ENCODE peak calls at places on chromosomes 3 and 15, in seven cellular contexts. One of them, this sample, is unnamed.

GRCh38 chr3:133840055-133840737 is 34.6 kb downstream of the SRPRB start:
- DNase-seq in left lung: no peak
- DNase-seq in HCT116: no peak
- DNase-seq in psoas muscle: no peak
- DNase-seq in GM23248: no peak
- DNase-seq in breast epithelium: no peak
- DNase-seq in CD8-positive, alpha-beta T cell: no peak
- DNase-seq in this sample: no peak

GRCh38 chr3:144737281-144737680 is 765.7 kb downstream of the DIPK2A start:
- DNase-seq in CD8-positive, alpha-beta T cell: no peak
- DNase-seq in HCT116: no peak
- DNase-seq in GM23248: no peak
- DNase-seq in psoas muscle: no peak
- DNase-seq in left lung: no peak
- DNase-seq in breast epithelium: no peak
- DNase-seq in this sample: no peak

GRCh38 chr3:188052229-188052965 is 101.6 kb upstream of the LPP start:
- DNase-seq in left lung: peak; percentile 74
- DNase-seq in HCT116: no peak
- DNase-seq in CD8-positive, alpha-beta T cell: no peak
- DNase-seq in GM23248: no peak
- DNase-seq in breast epithelium: peak; percentile 86
- DNase-seq in psoas muscle: peak; percentile 78
- DNase-seq in this sample: no peak

GRCh38 chr3:20930034-20930433 is 744.0 kb upstream of the SGO1 start:
- DNase-seq in breast epithelium: no peak
- DNase-seq in psoas muscle: no peak
- DNase-seq in GM23248: peak; percentile 37
- DNase-seq in left lung: no peak
- DNase-seq in CD8-positive, alpha-beta T cell: no peak
- DNase-seq in HCT116: no peak
- DNase-seq in this sample: no peak

GRCh38 chr3:126490619-126491018 is 14.9 kb upstream of the ZXDC start:
- DNase-seq in GM23248: no peak
- DNase-seq in breast epithelium: no peak
- DNase-seq in psoas muscle: no peak
- DNase-seq in CD8-positive, alpha-beta T cell: no peak
- DNase-seq in HCT116: no peak
- DNase-seq in left lung: no peak
- DNase-seq in this sample: no peak

GRCh38 chr3:186182850-186183249 is 74.0 kb upstream of the ETV5 start:
- DNase-seq in left lung: no peak
- DNase-seq in GM23248: no peak
- DNase-seq in HCT116: no peak
- DNase-seq in CD8-positive, alpha-beta T cell: no peak
- DNase-seq in breast epithelium: no peak
- DNase-seq in psoas muscle: no peak
- DNase-seq in this sample: no peak

GRCh38 chr3:195155842-195156241 is 115.1 kb downstream of the XXYLT1 start:
- DNase-seq in HCT116: no peak
- DNase-seq in breast epithelium: no peak
- DNase-seq in GM23248: peak; percentile 8
- DNase-seq in left lung: no peak
- DNase-seq in psoas muscle: no peak
- DNase-seq in CD8-positive, alpha-beta T cell: no peak
- DNase-seq in this sample: no peak

GRCh38 chr15:48703544-48703943 is 58.0 kb upstream of the FBN1 start:
- DNase-seq in HCT116: no peak
- DNase-seq in CD8-positive, alpha-beta T cell: no peak
- DNase-seq in psoas muscle: no peak
- DNase-seq in breast epithelium: no peak
- DNase-seq in left lung: no peak
- DNase-seq in GM23248: peak; percentile 75
- DNase-seq in this sample: no peak

GRCh38 chr3:152797751-152798432 is 37.0 kb upstream of the P2RY1 start:
- DNase-seq in GM23248: no peak
- DNase-seq in psoas muscle: no peak
- DNase-seq in CD8-positive, alpha-beta T cell: no peak
- DNase-seq in left lung: no peak
- DNase-seq in HCT116: no peak
- DNase-seq in breast epithelium: no peak
- DNase-seq in this sample: no peak

GRCh38 chr15:29863438-29863837 is 41.2 kb upstream of the TJP1 start:
- DNase-seq in breast epithelium: no peak
- DNase-seq in psoas muscle: no peak
- DNase-seq in HCT116: no peak
- DNase-seq in CD8-positive, alpha-beta T cell: no peak
- DNase-seq in left lung: no peak
- DNase-seq in GM23248: no peak
- DNase-seq in this sample: no peak

GRCh38 chr15:83207622-83208356 is at the start of gene HDGFL3:
- DNase-seq in psoas muscle: peak; percentile 62
- DNase-seq in HCT116: no peak
- DNase-seq in breast epithelium: peak; percentile 72
- DNase-seq in left lung: peak; percentile 36
- DNase-seq in CD8-positive, alpha-beta T cell: peak; percentile 0
- DNase-seq in GM23248: peak; percentile 79
- DNase-seq in this sample: peak; percentile 64

GRCh38 chr3:27127195-27127594 is 242.0 kb downstream of the NEK10 start:
- DNase-seq in HCT116: no peak
- DNase-seq in psoas muscle: no peak
- DNase-seq in CD8-positive, alpha-beta T cell: no peak
- DNase-seq in breast epithelium: no peak
- DNase-seq in left lung: no peak
- DNase-seq in GM23248: no peak
- DNase-seq in this sample: no peak

DNA sequence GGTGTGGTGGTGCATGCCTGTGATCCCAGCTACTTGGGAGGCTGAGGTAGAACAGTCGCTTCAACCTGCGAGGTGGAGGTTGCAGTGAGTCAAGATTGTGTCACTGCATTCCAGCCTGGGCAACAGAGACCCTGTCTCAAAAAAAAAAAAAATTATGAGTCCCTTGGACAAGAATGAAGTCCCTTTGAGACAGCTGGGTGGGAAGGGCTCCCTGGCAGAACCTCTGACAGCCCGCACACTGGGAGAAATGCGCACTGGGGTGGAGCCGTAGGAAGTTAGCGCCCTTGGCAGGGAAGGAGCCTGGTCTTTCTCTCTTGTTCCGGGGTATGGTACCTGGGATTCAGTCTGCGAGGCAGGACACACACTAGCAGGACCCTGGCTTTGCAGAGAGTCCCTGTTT is 51.4 kb downstream of the SLC30A4 start:
- DNase-seq in CD8-positive, alpha-beta T cell: no peak
- DNase-seq in left lung: no peak
- DNase-seq in GM23248: no peak
- DNase-seq in psoas muscle: no peak
- DNase-seq in breast epithelium: no peak
- DNase-seq in HCT116: no peak
- DNase-seq in this sample: no peak
- H3K27me3 ChIP-seq in CD8-positive, alpha-beta T cell: no peaks in the 10 kb centered on the region
- H3K27me3 ChIP-seq in left lung: no peaks in the 10 kb centered on the region
- H3K27me3 ChIP-seq in GM23248: no peaks in the 10 kb centered on the region
- H3K27me3 ChIP-seq in psoas muscle: peaks cover 3% of the 10 kb centered on the region
- H3K27me3 ChIP-seq in breast epithelium: no peaks in the 10 kb centered on the region
- H3K27me3 ChIP-seq in HCT116: no peaks in the 10 kb centered on the region
- H3K27me3 ChIP-seq in this sample: no peaks in the 10 kb centered on the region

DNA sequence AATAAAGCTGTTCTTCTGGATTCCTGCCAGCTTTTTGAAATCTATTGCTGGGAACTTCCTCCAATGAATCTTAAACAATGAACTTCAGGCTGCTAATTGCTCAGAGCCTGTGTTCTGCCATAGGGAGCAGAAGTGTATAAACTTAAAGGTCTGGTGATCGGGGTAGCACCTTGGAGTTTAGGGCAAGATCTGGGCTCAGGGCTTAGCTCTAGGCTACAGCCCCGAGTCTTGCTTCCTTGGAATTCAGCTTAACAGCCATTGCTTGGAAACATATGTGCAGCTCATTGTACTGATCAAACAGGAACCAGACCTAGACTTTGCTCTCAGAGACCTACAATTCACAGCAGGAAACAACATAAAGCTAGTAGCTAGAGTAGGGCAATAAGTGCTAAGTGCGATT is 1.5 kb downstream of the ARL14 start:
- DNase-seq in CD8-positive, alpha-beta T cell: no peak
- DNase-seq in psoas muscle: no peak
- DNase-seq in left lung: no peak
- DNase-seq in GM23248: no peak
- DNase-seq in HCT116: no peak
- DNase-seq in breast epithelium: no peak
- DNase-seq in this sample: no peak
- H3K4me1 ChIP-seq in CD8-positive, alpha-beta T cell: no peaks in the 10 kb centered on the region
- H3K4me1 ChIP-seq in psoas muscle: no peaks in the 10 kb centered on the region
- H3K4me1 ChIP-seq in left lung: no peaks in the 10 kb centered on the region
- H3K4me1 ChIP-seq in GM23248: peaks cover 13% of the 10 kb centered on the region
- H3K4me1 ChIP-seq in HCT116: peaks cover 41% of the 10 kb centered on the region
- H3K4me1 ChIP-seq in breast epithelium: no peaks in the 10 kb centered on the region
- H3K4me1 ChIP-seq in this sample: peaks cover 12% of the 10 kb centered on the region

GRCh38 chr15:88393719-88394519 is 73.3 kb downstream of the MRPL46 start:
- DNase-seq in HCT116: no peak
- DNase-seq in GM23248: peak; percentile 66
- DNase-seq in psoas muscle: no peak
- DNase-seq in breast epithelium: no peak
- DNase-seq in CD8-positive, alpha-beta T cell: no peak
- DNase-seq in left lung: no peak
- DNase-seq in this sample: no peak
- H3K27me3 ChIP-seq in HCT116: peaks cover 9% of the 10 kb centered on the region
- H3K27me3 ChIP-seq in GM23248: no peaks in the 10 kb centered on the region
- H3K27me3 ChIP-seq in psoas muscle: no peaks in the 10 kb centered on the region
- H3K27me3 ChIP-seq in breast epithelium: no peaks in the 10 kb centered on the region
- H3K27me3 ChIP-seq in CD8-positive, alpha-beta T cell: no peaks in the 10 kb centered on the region
- H3K27me3 ChIP-seq in left lung: no peaks in the 10 kb centered on the region
- H3K27me3 ChIP-seq in this sample: no peaks in the 10 kb centered on the region

DNA sequence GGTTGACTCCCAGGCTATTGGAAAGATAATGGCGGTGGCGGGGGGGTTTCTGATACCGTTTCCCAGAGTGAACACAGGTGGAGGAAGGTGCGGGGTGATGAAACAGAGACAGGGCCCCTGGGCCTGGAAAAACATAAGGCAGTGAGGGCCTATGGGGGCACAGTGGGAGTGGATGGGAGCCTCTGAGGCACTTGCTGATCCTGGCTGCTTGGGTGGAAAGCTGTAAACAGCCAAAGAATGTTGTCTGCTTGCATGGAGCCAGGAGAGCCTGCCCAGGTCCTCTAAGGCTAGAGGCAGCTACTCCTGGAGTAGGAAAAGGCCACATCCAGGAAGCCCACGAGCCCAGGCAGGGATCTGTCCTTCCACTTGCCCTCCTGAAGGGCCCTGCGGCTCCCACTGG is 3.0 kb upstream of the SEMA3B start:
- DNase-seq in GM23248: no peak
- DNase-seq in left lung: no peak
- DNase-seq in CD8-positive, alpha-beta T cell: no peak
- DNase-seq in breast epithelium: no peak
- DNase-seq in HCT116: no peak
- DNase-seq in psoas muscle: no peak
- DNase-seq in this sample: no peak
- H3K4me1 ChIP-seq in GM23248: peaks cover 43% of the 10 kb centered on the region
- H3K4me1 ChIP-seq in left lung: peaks cover 64% of the 10 kb centered on the region
- H3K4me1 ChIP-seq in CD8-positive, alpha-beta T cell: no peaks in the 10 kb centered on the region
- H3K4me1 ChIP-seq in breast epithelium: peaks cover 51% of the 10 kb centered on the region
- H3K4me1 ChIP-seq in HCT116: peaks cover 97% of the 10 kb centered on the region
- H3K4me1 ChIP-seq in psoas muscle: peaks cover 50% of the 10 kb centered on the region
- H3K4me1 ChIP-seq in this sample: peaks cover 61% of the 10 kb centered on the region

DNA sequence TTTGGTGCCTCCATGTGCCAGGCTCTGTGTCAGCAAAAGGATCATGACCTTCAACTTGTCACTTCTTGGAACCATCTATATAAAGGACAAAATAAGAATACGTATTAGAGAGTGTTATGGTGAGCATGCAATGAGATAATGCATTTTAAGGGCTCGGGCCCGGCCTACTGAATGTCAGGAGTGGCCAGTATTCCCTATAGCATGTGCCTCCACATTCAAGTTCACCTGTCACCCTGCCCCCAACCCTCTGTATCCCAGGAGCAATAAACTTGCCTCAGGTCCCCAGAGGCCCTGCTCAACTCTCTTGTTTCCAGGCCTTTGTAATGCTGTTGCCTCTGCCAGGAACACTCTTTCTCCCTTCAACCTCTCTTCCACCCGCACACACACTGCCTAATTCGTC is 90.2 kb upstream of the SLC6A11 start:
- DNase-seq in HCT116: no peak
- DNase-seq in left lung: no peak
- DNase-seq in psoas muscle: no peak
- DNase-seq in GM23248: no peak
- DNase-seq in CD8-positive, alpha-beta T cell: no peak
- DNase-seq in breast epithelium: no peak
- DNase-seq in this sample: no peak
- H3K27me3 ChIP-seq in HCT116: peaks cover 20% of the 10 kb centered on the region
- H3K27me3 ChIP-seq in left lung: no peaks in the 10 kb centered on the region
- H3K27me3 ChIP-seq in psoas muscle: no peaks in the 10 kb centered on the region
- H3K27me3 ChIP-seq in GM23248: peaks cover 3% of the 10 kb centered on the region
- H3K27me3 ChIP-seq in CD8-positive, alpha-beta T cell: no peaks in the 10 kb centered on the region
- H3K27me3 ChIP-seq in breast epithelium: peaks cover 10% of the 10 kb centered on the region
- H3K27me3 ChIP-seq in this sample: no peaks in the 10 kb centered on the region

DNA sequence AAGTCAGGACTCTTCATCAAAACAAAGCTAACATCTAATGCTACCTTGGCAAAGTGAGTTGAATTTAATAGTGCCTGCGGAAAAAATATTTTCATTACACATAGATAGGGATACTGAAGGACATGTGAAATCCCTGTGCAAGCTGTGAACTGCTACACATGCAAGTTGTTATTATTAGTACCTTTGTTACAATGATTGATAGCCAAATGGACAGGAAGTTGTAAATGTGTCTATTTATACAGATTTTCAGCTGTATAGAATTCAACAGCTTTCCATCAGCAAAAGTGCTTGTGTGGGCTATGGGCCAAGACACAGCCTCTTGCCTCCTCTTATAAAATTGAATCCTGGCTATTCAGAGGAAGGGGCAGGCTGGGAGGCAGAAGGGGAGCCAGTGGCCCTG is 47.8 kb downstream of the UMPS start:
- DNase-seq in GM23248: no peak
- DNase-seq in left lung: no peak
- DNase-seq in CD8-positive, alpha-beta T cell: no peak
- DNase-seq in breast epithelium: no peak
- DNase-seq in psoas muscle: no peak
- DNase-seq in HCT116: no peak
- DNase-seq in this sample: no peak
- H3K4me1 ChIP-seq in GM23248: peaks cover 38% of the 10 kb centered on the region
- H3K4me1 ChIP-seq in left lung: peaks cover 17% of the 10 kb centered on the region
- H3K4me1 ChIP-seq in CD8-positive, alpha-beta T cell: peaks cover 5% of the 10 kb centered on the region
- H3K4me1 ChIP-seq in breast epithelium: peaks cover 32% of the 10 kb centered on the region
- H3K4me1 ChIP-seq in psoas muscle: peaks cover 54% of the 10 kb centered on the region
- H3K4me1 ChIP-seq in HCT116: peaks cover 16% of the 10 kb centered on the region
- H3K4me1 ChIP-seq in this sample: peaks cover 51% of the 10 kb centered on the region

GRCh38 chr15:41494190-41494921 is 682 bp downstream of the ITPKA start:
- DNase-seq in HCT116: no peak
- DNase-seq in breast epithelium: no peak
- DNase-seq in GM23248: peak; percentile 38
- DNase-seq in left lung: no peak
- DNase-seq in psoas muscle: peak; percentile 30
- DNase-seq in CD8-positive, alpha-beta T cell: no peak
- DNase-seq in this sample: peak; percentile 20
- H3K27me3 ChIP-seq in HCT116: no peaks in the 10 kb centered on the region
- H3K27me3 ChIP-seq in breast epithelium: peaks cover 25% of the 10 kb centered on the region
- H3K27me3 ChIP-seq in GM23248: peaks cover 10% of the 10 kb centered on the region
- H3K27me3 ChIP-seq in left lung: peaks cover 22% of the 10 kb centered on the region
- H3K27me3 ChIP-seq in psoas muscle: peaks cover 88% of the 10 kb centered on the region
- H3K27me3 ChIP-seq in CD8-positive, alpha-beta T cell: peaks cover 42% of the 10 kb centered on the region
- H3K27me3 ChIP-seq in this sample: no peaks in the 10 kb centered on the region

This sample was measured in SJSA1.